ENCODE peak calls at places on chromosome 21, in six cellular contexts. E is neural crest cell, V is NCI-H2081, M is HepG2, P is HFFc6, R is breast epithelium. U is an unnamed sample.

GRCh38 chr21:30209571-30209970 is 6.3 kb downstream of the CLDN8 start:
- DNase-seq in P (no peak), M (no peak), R (no peak), E (peak; percentile 14), V (no peak), U (no peak)

GRCh38 chr21:41479686-41480085 is 28.3 kb downstream of the TMPRSS2 start:
- DNase-seq in R (no peak), M (no peak), E (no peak), V (no peak), P (no peak), U (no peak)

GRCh38 chr21:45386728-45387371 is 18.1 kb upstream of the COL18A1 start:
- DNase-seq in V (no peak), R (peak; percentile 48), M (no peak), P (peak; percentile 94), E (no peak), U (no peak)

GRCh38 chr21:42021751-42022430 is 11.7 kb upstream of the ZBTB21 start:
- DNase-seq in V (peak; percentile 62), R (no peak), P (no peak), E (peak; percentile 58), M (no peak), U (no peak)

GRCh38 chr21:38349111-38349746 is 92.4 kb downstream of the KCNJ15 start:
- DNase-seq in V (no peak), P (no peak), E (no peak), M (no peak), R (no peak), U (no peak)

GRCh38 chr21:42063206-42063577 is 7.9 kb upstream of the UMODL1 start:
- DNase-seq in M (no peak), E (no peak), V (no peak), R (no peak), P (no peak), U (peak; percentile 9)

GRCh38 chr21:32572574-32573420 is 12.5 kb downstream of the TCP10L start:
- DNase-seq in V (peak; percentile 40), P (no peak), R (peak; percentile 66), E (no peak), M (peak; percentile 71), U (no peak)

GRCh38 chr21:35015435-35016024 is 33.6 kb downstream of the RUNX1 start:
- DNase-seq in P (no peak), R (no peak), E (no peak), V (no peak), M (no peak), U (no peak)

GRCh38 chr21:16117331-16117730 is 387.5 kb downstream of the USP25 start:
- DNase-seq in V (no peak), P (no peak), R (no peak), M (no peak), E (no peak), U (no peak)

GRCh38 chr21:33101300-33102005 is 31.5 kb downstream of the OLIG1 start:
- DNase-seq in E (peak; percentile 60), M (no peak), R (no peak), P (no peak), V (no peak), U (peak; percentile 33)

GRCh38 chr21:34365794-34366193 is 2.0 kb downstream of the KCNE2 start:
- DNase-seq in V (no peak), P (no peak), R (no peak), M (peak; percentile 17), E (no peak), U (no peak)

GRCh38 chr21:41836166-41837015 is 42.8 kb downstream of the PRDM15 start:
- DNase-seq in P (no peak), M (no peak), V (no peak), R (no peak), E (no peak), U (no peak)

GRCh38 chr21:16842716-16843115 is 670.1 kb upstream of the CXADR start:
- DNase-seq in R (no peak), V (no peak), E (no peak), P (no peak), M (no peak), U (no peak)

GRCh38 chr21:40686526-40686925 is 160.4 kb downstream of the DSCAM start:
- DNase-seq in R (no peak), E (no peak), V (no peak), M (no peak), P (no peak), U (no peak)

GRCh38 chr21:42010507-42011493 is 640 bp upstream of the ZBTB21 start:
- DNase-seq in M (peak; percentile 20), P (no peak), R (peak; percentile 17), V (peak; percentile 13), E (no peak), U (peak; percentile 21)

GRCh38 chr21:39690454-39690853 is 54.5 kb upstream of the IGSF5 start:
- DNase-seq in V (no peak), M (no peak), P (no peak), E (no peak), R (no peak), U (no peak)

GRCh38 chr21:45994738-45995685 is 13.4 kb downstream of the COL6A1 start:
- DNase-seq in E (no peak), P (no peak), R (peak; percentile 6), V (no peak), M (no peak), U (no peak)

GRCh38 chr21:41653944-41654625 is 112.8 kb downstream of the RIPK4 start:
- DNase-seq in R (peak; percentile 70), M (no peak), P (peak; percentile 36), E (no peak), V (no peak), U (no peak)

GRCh38 chr21:33707846-33708245 is 65.5 kb downstream of the ITSN1 start:
- DNase-seq in V (no peak), E (no peak), P (no peak), R (no peak), M (no peak), U (no peak)

GRCh38 chr21:44710294-44710665 is 1.1 kb downstream of the TSPEAR start:
- DNase-seq in P (no peak), V (no peak), R (no peak), E (no peak), M (no peak), U (no peak)

GRCh38 chr21:46144464-46145070 is 10.8 kb downstream of the FTCD start:
- DNase-seq in P (no peak), R (no peak), V (no peak), E (no peak), M (no peak), U (no peak)

GRCh38 chr21:38439957-38440356 is 58.3 kb downstream of the ERG start:
- DNase-seq in P (no peak), M (no peak), R (no peak), V (no peak), E (no peak), U (peak; percentile 35)

GRCh38 chr21:26082549-26082948 is 88.0 kb downstream of the APP start:
- DNase-seq in V (no peak), R (no peak), M (no peak), P (no peak), E (no peak), U (no peak)

GRCh38 chr21:29534448-29534847 is 235.7 kb downstream of the BACH1 start:
- DNase-seq in R (no peak), M (no peak), E (no peak), P (no peak), V (no peak), U (no peak)

GRCh38 chr21:46048926-46049889 is 48.7 kb upstream of the COL6A2 start:
- DNase-seq in M (no peak), E (no peak), R (peak; percentile 87), V (no peak), P (peak; percentile 98), U (no peak)

GRCh38 chr21:29114765-29115164 is 15.7 kb upstream of the MAP3K7CL start:
- DNase-seq in V (no peak), E (no peak), P (peak; percentile 56), R (no peak), M (no peak), U (no peak)

GRCh38 chr21:23475518-23476189 is 2131.6 kb downstream of the MRPL39 start:
- DNase-seq in P (no peak), M (no peak), R (no peak), E (no peak), V (no peak), U (no peak)

GRCh38 chr21:43866659-43867331 is 1.8 kb downstream of the AGPAT3 start:
- DNase-seq in E (no peak), M (peak; percentile 88), P (no peak), V (no peak), R (no peak), U (no peak)

GRCh38 chr21:44982558-44983244 is 42.9 kb downstream of the SLX9 start:
- DNase-seq in R (no peak), P (peak; percentile 7), E (no peak), M (peak; percentile 80), V (no peak), U (no peak)